ENCODE peak calls at places on chromosomes 13 and 19, in eight cellular contexts. One of them, this sample, is unnamed.

GRCh38 chr13:32515246-32515645 is 23.3 kb downstream of the N4BP2L2 start:
- DNase-seq in IMR-90: peak
- DNase-seq in A549: no peak
- DNase-seq in A673: no peak
- DNase-seq in left ventricle myocardium inferior: no peak
- DNase-seq in PC-3: no peak
- DNase-seq in heart left ventricle: no peak
- DNase-seq in astrocyte: no peak
- DNase-seq in this sample: no peak

GRCh38 chr19:46674416-46675178 is 13.6 kb upstream of the DACT3 start:
- DNase-seq in IMR-90: peak
- DNase-seq in A549: no peak
- DNase-seq in A673: peak
- DNase-seq in left ventricle myocardium inferior: no peak
- DNase-seq in PC-3: peak
- DNase-seq in heart left ventricle: no peak
- DNase-seq in astrocyte: no peak
- DNase-seq in this sample: no peak

GRCh38 chr19:1512671-1513491 is at the start of gene ADAMTSL5:
- DNase-seq in IMR-90: peak
- DNase-seq in A549: peak
- DNase-seq in A673: no peak
- DNase-seq in left ventricle myocardium inferior: peak
- DNase-seq in PC-3: peak
- DNase-seq in heart left ventricle: peak
- DNase-seq in astrocyte: no peak
- DNase-seq in this sample: no peak

GRCh38 chr13:30908416-30908980 is 2.4 kb downstream of the MEDAG start:
- DNase-seq in IMR-90: peak
- DNase-seq in A549: no peak
- DNase-seq in A673: peak
- DNase-seq in left ventricle myocardium inferior: peak
- DNase-seq in PC-3: no peak
- DNase-seq in heart left ventricle: peak
- DNase-seq in astrocyte: peak
- DNase-seq in this sample: no peak

GRCh38 chr19:43562698-43563241 is 12.6 kb downstream of the XRCC1 start:
- DNase-seq in IMR-90: peak
- DNase-seq in A549: no peak
- DNase-seq in A673: peak
- DNase-seq in left ventricle myocardium inferior: peak
- DNase-seq in PC-3: peak
- DNase-seq in heart left ventricle: peak
- DNase-seq in astrocyte: peak
- DNase-seq in this sample: peak

GRCh38 chr19:15782211-15782610 is 5.2 kb upstream of the OR10H5 start:
- DNase-seq in IMR-90: no peak
- DNase-seq in A549: no peak
- DNase-seq in A673: no peak
- DNase-seq in left ventricle myocardium inferior: no peak
- DNase-seq in PC-3: no peak
- DNase-seq in heart left ventricle: no peak
- DNase-seq in astrocyte: no peak
- DNase-seq in this sample: no peak

GRCh38 chr13:101988140-101988539 is 413.7 kb downstream of the FGF14 start:
- DNase-seq in IMR-90: no peak
- DNase-seq in A549: no peak
- DNase-seq in A673: no peak
- DNase-seq in left ventricle myocardium inferior: no peak
- DNase-seq in PC-3: no peak
- DNase-seq in heart left ventricle: no peak
- DNase-seq in astrocyte: no peak
- DNase-seq in this sample: no peak

GRCh38 chr19:22622020-22622419 is 12.1 kb upstream of the ZNF492 start:
- DNase-seq in IMR-90: no peak
- DNase-seq in A549: no peak
- DNase-seq in A673: no peak
- DNase-seq in left ventricle myocardium inferior: no peak
- DNase-seq in PC-3: no peak
- DNase-seq in heart left ventricle: no peak
- DNase-seq in astrocyte: no peak
- DNase-seq in this sample: no peak

GRCh38 chr19:16319466-16319865 is 5.2 kb upstream of the KLF2 start:
- DNase-seq in IMR-90: peak
- DNase-seq in A549: no peak
- DNase-seq in A673: peak
- DNase-seq in left ventricle myocardium inferior: no peak
- DNase-seq in PC-3: no peak
- DNase-seq in heart left ventricle: peak
- DNase-seq in astrocyte: no peak
- DNase-seq in this sample: no peak

GRCh38 chr19:4640247-4641000 is 1.1 kb downstream of the TNFAIP8L1 start:
- DNase-seq in IMR-90: no peak
- DNase-seq in A549: no peak
- DNase-seq in A673: no peak
- DNase-seq in left ventricle myocardium inferior: no peak
- DNase-seq in PC-3: no peak
- DNase-seq in heart left ventricle: no peak
- DNase-seq in astrocyte: no peak
- DNase-seq in this sample: peak

GRCh38 chr13:28128030-28128429 is 10.3 kb upstream of the PAN3 start:
- DNase-seq in IMR-90: no peak
- DNase-seq in A549: no peak
- DNase-seq in A673: no peak
- DNase-seq in left ventricle myocardium inferior: no peak
- DNase-seq in PC-3: no peak
- DNase-seq in heart left ventricle: no peak
- DNase-seq in astrocyte: no peak
- DNase-seq in this sample: no peak

GRCh38 chr13:39463611-39464010 is 139.4 kb downstream of the LHFPL6 start:
- DNase-seq in IMR-90: no peak
- DNase-seq in A549: no peak
- DNase-seq in A673: peak
- DNase-seq in left ventricle myocardium inferior: no peak
- DNase-seq in PC-3: no peak
- DNase-seq in heart left ventricle: no peak
- DNase-seq in astrocyte: peak
- DNase-seq in this sample: no peak

GRCh38 chr13:72763411-72763810 is 18.3 kb downstream of the DIS3 start:
- DNase-seq in IMR-90: no peak
- DNase-seq in A549: no peak
- DNase-seq in A673: no peak
- DNase-seq in left ventricle myocardium inferior: no peak
- DNase-seq in PC-3: no peak
- DNase-seq in heart left ventricle: no peak
- DNase-seq in astrocyte: no peak
- DNase-seq in this sample: no peak

DNA sequence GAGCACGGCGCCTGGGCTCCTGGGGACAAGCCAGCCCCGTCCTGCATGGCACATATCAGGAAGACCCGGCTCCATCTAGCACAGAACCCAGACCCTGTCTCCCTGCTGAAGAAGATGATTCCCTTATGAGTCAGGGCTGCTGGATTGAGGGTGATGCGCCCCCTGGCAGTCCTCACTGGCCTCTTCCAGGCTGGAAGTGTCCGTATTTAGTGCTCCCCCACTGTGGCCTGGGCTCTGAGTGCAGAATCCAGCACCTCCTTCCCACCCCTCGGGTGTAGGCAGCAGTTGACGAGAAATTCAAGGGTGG is 14.9 kb downstream of the COMP start:
- DNase-seq in IMR-90: peak
- DNase-seq in A549: no peak
- DNase-seq in A673: no peak
- DNase-seq in left ventricle myocardium inferior: no peak
- DNase-seq in PC-3: peak
- DNase-seq in heart left ventricle: no peak
- DNase-seq in astrocyte: peak
- DNase-seq in this sample: no peak
- TF ChIP-seq CTCF in IMR-90: peak
- TF ChIP-seq CTCF in A549: peak
- TF ChIP-seq CTCF in A673: no peak
- TF ChIP-seq CTCF in left ventricle myocardium inferior: no peak
- TF ChIP-seq CTCF in PC-3: peak
- TF ChIP-seq CTCF in heart left ventricle: no peak
- TF ChIP-seq CTCF in astrocyte: peak
- TF ChIP-seq CTCF in this sample: no peak

GRCh38 chr19:12708641-12709040 is 12.2 kb upstream of the FBXW9 start:
- DNase-seq in IMR-90: no peak
- DNase-seq in A549: no peak
- DNase-seq in A673: no peak
- DNase-seq in left ventricle myocardium inferior: no peak
- DNase-seq in PC-3: no peak
- DNase-seq in heart left ventricle: no peak
- DNase-seq in astrocyte: no peak
- DNase-seq in this sample: no peak
- H3K27ac ChIP-seq in IMR-90: no peak
- H3K27ac ChIP-seq in A549: no peak
- H3K27ac ChIP-seq in A673: no peak
- H3K27ac ChIP-seq in left ventricle myocardium inferior: no peak
- H3K27ac ChIP-seq in PC-3: no peak
- H3K27ac ChIP-seq in heart left ventricle: no peak
- H3K27ac ChIP-seq in astrocyte: no peak
- H3K27ac ChIP-seq in this sample: no peak

GRCh38 chr19:50152578-50152977 is 10.5 kb downstream of the IZUMO2 start:
- DNase-seq in IMR-90: no peak
- DNase-seq in A549: no peak
- DNase-seq in A673: no peak
- DNase-seq in left ventricle myocardium inferior: no peak
- DNase-seq in PC-3: no peak
- DNase-seq in heart left ventricle: no peak
- DNase-seq in astrocyte: no peak
- DNase-seq in this sample: no peak

GRCh38 chr19:50148528-50148927 is 14.6 kb downstream of the IZUMO2 start:
- DNase-seq in IMR-90: no peak
- DNase-seq in A549: no peak
- DNase-seq in A673: no peak
- DNase-seq in left ventricle myocardium inferior: no peak
- DNase-seq in PC-3: no peak
- DNase-seq in heart left ventricle: no peak
- DNase-seq in astrocyte: no peak
- DNase-seq in this sample: no peak

GRCh38 chr19:50147462-50148423 is 15.3 kb downstream of the IZUMO2 start:
- DNase-seq in IMR-90: peak
- DNase-seq in A549: peak
- DNase-seq in A673: peak
- DNase-seq in left ventricle myocardium inferior: peak
- DNase-seq in PC-3: peak
- DNase-seq in heart left ventricle: peak
- DNase-seq in astrocyte: peak
- DNase-seq in this sample: peak
- TF ChIP-seq CTCF in IMR-90: peak
- TF ChIP-seq CTCF in A549: peak
- TF ChIP-seq CTCF in A673: peak
- TF ChIP-seq CTCF in left ventricle myocardium inferior: peak
- TF ChIP-seq CTCF in PC-3: peak
- TF ChIP-seq CTCF in heart left ventricle: peak
- TF ChIP-seq CTCF in astrocyte: no peak
- TF ChIP-seq CTCF in this sample: peak

GRCh38 chr13:99665716-99666115 is 164.4 kb downstream of the TM9SF2 start:
- DNase-seq in IMR-90: no peak
- DNase-seq in A549: no peak
- DNase-seq in A673: no peak
- DNase-seq in left ventricle myocardium inferior: no peak
- DNase-seq in PC-3: no peak
- DNase-seq in heart left ventricle: no peak
- DNase-seq in astrocyte: no peak
- DNase-seq in this sample: no peak
- H3K27ac ChIP-seq in IMR-90: no peak
- H3K27ac ChIP-seq in A549: no peak
- H3K27ac ChIP-seq in A673: no peak
- H3K27ac ChIP-seq in left ventricle myocardium inferior: no peak
- H3K27ac ChIP-seq in PC-3: no peak
- H3K27ac ChIP-seq in heart left ventricle: no peak
- H3K27ac ChIP-seq in astrocyte: no peak
- H3K27ac ChIP-seq in this sample: no peak

GRCh38 chr13:20127563-20128458 is 33.0 kb downstream of the GJA3 start:
- DNase-seq in IMR-90: peak
- DNase-seq in A549: peak
- DNase-seq in A673: peak
- DNase-seq in left ventricle myocardium inferior: peak
- DNase-seq in PC-3: peak
- DNase-seq in heart left ventricle: peak
- DNase-seq in astrocyte: peak
- DNase-seq in this sample: peak
- TF ChIP-seq CTCF in IMR-90: peak
- TF ChIP-seq CTCF in A549: peak
- TF ChIP-seq CTCF in A673: peak
- TF ChIP-seq CTCF in left ventricle myocardium inferior: peak
- TF ChIP-seq CTCF in PC-3: peak
- TF ChIP-seq CTCF in heart left ventricle: peak
- TF ChIP-seq CTCF in astrocyte: no peak
- TF ChIP-seq CTCF in this sample: peak

This sample was measured in lower lobe of right lung.